ENCODE peak calls at places on chromosomes 2 and 18, in ten cellular contexts. K, C, Y, Q, J, L, M, H, X and W are unnamed samples.

GRCh38 chr18:13259701-13260100 is 41.1 kb downstream of the LDLRAD4 start:
- DNase-seq in K (no peak), C (no peak), Y (no peak), Q (no peak), J (no peak), L (peak), M (no peak), H (no peak), X (no peak), W (no peak)

GRCh38 chr2:124985210-124985760 is 960.2 kb downstream of the CNTNAP5 start:
- DNase-seq in K (no peak), C (no peak), Y (no peak), Q (no peak), J (no peak), L (no peak), M (no peak), H (no peak), X (no peak), W (no peak)

GRCh38 chr18:55988537-55988936 is 400.5 kb upstream of the TCF4 start:
- DNase-seq in K (no peak), C (peak), Y (no peak), Q (peak), J (peak), L (no peak), M (no peak), H (peak), X (no peak), W (no peak)

GRCh38 chr2:9646631-9647030 is 15.8 kb upstream of the YWHAQ start:
- DNase-seq in K (no peak), C (no peak), Y (no peak), Q (no peak), J (no peak), L (no peak), M (no peak), H (no peak), X (no peak), W (no peak)

GRCh38 chr18:9612215-9612830 is 2.0 kb downstream of the PPP4R1 start:
- DNase-seq in K (no peak), C (peak), Y (peak), Q (no peak), J (peak), L (no peak), M (peak), H (peak), X (peak), W (peak)

GRCh38 chr2:60553496-60553991 is at the start of gene BCL11A:
- DNase-seq in K (peak), C (peak), Y (no peak), Q (peak), J (peak), L (no peak), M (peak), H (peak), X (peak), W (peak)

GRCh38 chr2:29114514-29114840 is 738 bp upstream of the CLIP4 start:
- DNase-seq in K (no peak), C (peak), Y (no peak), Q (no peak), J (no peak), L (no peak), M (peak), H (no peak), X (no peak), W (no peak)

GRCh38 chr2:191218292-191218898 is 26.8 kb upstream of the MYO1B start:
- DNase-seq in K (peak), C (peak), Y (peak), Q (peak), J (peak), L (no peak), M (peak), H (peak), X (peak), W (no peak)

GRCh38 chr2:46800218-46800617 is 115.4 kb downstream of the MCFD2 start:
- DNase-seq in K (no peak), C (no peak), Y (no peak), Q (no peak), J (no peak), L (no peak), M (no peak), H (no peak), X (no peak), W (no peak)

GRCh38 chr2:231648579-231649174 is 56.0 kb downstream of the TEX44 start:
- DNase-seq in K (peak), C (peak), Y (peak), Q (peak), J (peak), L (peak), M (peak), H (peak), X (peak), W (peak)

GRCh38 chr2:134278546-134278945 is 24.7 kb downstream of the MGAT5 start:
- DNase-seq in K (no peak), C (no peak), Y (no peak), Q (no peak), J (no peak), L (no peak), M (no peak), H (no peak), X (no peak), W (no peak)

GRCh38 chr2:153047220-153047619 is 328.8 kb downstream of the ARL6IP6 start:
- DNase-seq in K (no peak), C (no peak), Y (no peak), Q (no peak), J (no peak), L (no peak), M (no peak), H (no peak), X (no peak), W (no peak)